ENCODE peak calls at places on chromosomes 4 and X, in five cellular contexts. One of them, this sample, is unnamed.

GRCh38 chrX:150514462-150514861 is 54.0 kb upstream of the MTM1 start:
- DNase-seq in ovary: no peak
- DNase-seq in gastrocnemius medialis: no peak
- DNase-seq in tibial nerve: no peak
- DNase-seq in upper lobe of right lung: no peak
- DNase-seq in this sample: no peak

GRCh38 chrX:145910017-145910416 is 92.4 kb downstream of the SLITRK2 start:
- DNase-seq in ovary: no peak
- DNase-seq in gastrocnemius medialis: no peak
- DNase-seq in tibial nerve: no peak
- DNase-seq in upper lobe of right lung: no peak
- DNase-seq in this sample: no peak

GRCh38 chr4:105145913-105146285 is 777 bp upstream of the TET2 start:
- DNase-seq in ovary: no peak
- DNase-seq in gastrocnemius medialis: no peak
- DNase-seq in tibial nerve: no peak
- DNase-seq in upper lobe of right lung: peak
- DNase-seq in this sample: peak

GRCh38 chr4:64068096-64068495 is 341.2 kb downstream of the TECRL start:
- DNase-seq in ovary: no peak
- DNase-seq in gastrocnemius medialis: no peak
- DNase-seq in tibial nerve: no peak
- DNase-seq in upper lobe of right lung: no peak
- DNase-seq in this sample: no peak

GRCh38 chr4:37601527-37601926 is 84.6 kb downstream of the RELL1 start:
- DNase-seq in ovary: no peak
- DNase-seq in gastrocnemius medialis: no peak
- DNase-seq in tibial nerve: no peak
- DNase-seq in upper lobe of right lung: no peak
- DNase-seq in this sample: no peak

GRCh38 chr4:3252831-3253641 is 4.1 kb downstream of the MSANTD1 start:
- DNase-seq in ovary: peak
- DNase-seq in gastrocnemius medialis: no peak
- DNase-seq in tibial nerve: no peak
- DNase-seq in upper lobe of right lung: peak
- DNase-seq in this sample: peak

GRCh38 chr4:65669008-65669971 is 999 bp downstream of the EPHA5 start:
- DNase-seq in ovary: peak
- DNase-seq in gastrocnemius medialis: no peak
- DNase-seq in tibial nerve: no peak
- DNase-seq in upper lobe of right lung: peak
- DNase-seq in this sample: no peak

GRCh38 chr4:1711906-1712215 is 258 bp downstream of the SLBP start:
- DNase-seq in ovary: no peak
- DNase-seq in gastrocnemius medialis: no peak
- DNase-seq in tibial nerve: no peak
- DNase-seq in upper lobe of right lung: no peak
- DNase-seq in this sample: no peak

GRCh38 chr4:147836807-147837206 is 104.9 kb downstream of the ARHGAP10 start:
- DNase-seq in ovary: no peak
- DNase-seq in gastrocnemius medialis: no peak
- DNase-seq in tibial nerve: no peak
- DNase-seq in upper lobe of right lung: no peak
- DNase-seq in this sample: no peak

GRCh38 chr4:24680746-24681145 is 96.4 kb upstream of the DHX15 start:
- DNase-seq in ovary: no peak
- DNase-seq in gastrocnemius medialis: no peak
- DNase-seq in tibial nerve: no peak
- DNase-seq in upper lobe of right lung: no peak
- DNase-seq in this sample: no peak

GRCh38 chrX:120604359-120604782 is 470 bp downstream of the MCTS1 start:
- DNase-seq in ovary: no peak
- DNase-seq in gastrocnemius medialis: peak
- DNase-seq in tibial nerve: no peak
- DNase-seq in upper lobe of right lung: no peak
- DNase-seq in this sample: no peak

GRCh38 chr4:78558421-78558820 is 6.9 kb downstream of the ANXA3 start:
- DNase-seq in ovary: no peak
- DNase-seq in gastrocnemius medialis: no peak
- DNase-seq in tibial nerve: no peak
- DNase-seq in upper lobe of right lung: no peak
- DNase-seq in this sample: no peak

GRCh38 chrX:133335027-133335426 is 80.3 kb downstream of the GPC4 start:
- DNase-seq in ovary: no peak
- DNase-seq in gastrocnemius medialis: no peak
- DNase-seq in tibial nerve: peak
- DNase-seq in upper lobe of right lung: no peak
- DNase-seq in this sample: no peak

GRCh38 chr4:88600129-88600849 is 8.0 kb downstream of the HERC3 start:
- DNase-seq in ovary: no peak
- DNase-seq in gastrocnemius medialis: no peak
- DNase-seq in tibial nerve: no peak
- DNase-seq in upper lobe of right lung: no peak
- DNase-seq in this sample: no peak

GRCh38 chr4:152063301-152064235 is 302.8 kb upstream of the GATB start:
- DNase-seq in ovary: no peak
- DNase-seq in gastrocnemius medialis: peak
- DNase-seq in tibial nerve: no peak
- DNase-seq in upper lobe of right lung: no peak
- DNase-seq in this sample: no peak

GRCh38 chrX:154750301-154751120 is at the start of gene GAB3:
- DNase-seq in ovary: no peak
- DNase-seq in gastrocnemius medialis: no peak
- DNase-seq in tibial nerve: no peak
- DNase-seq in upper lobe of right lung: peak
- DNase-seq in this sample: peak

GRCh38 chr4:149031399-149031798 is 589.2 kb upstream of the NR3C2 start:
- DNase-seq in ovary: no peak
- DNase-seq in gastrocnemius medialis: no peak
- DNase-seq in tibial nerve: no peak
- DNase-seq in upper lobe of right lung: no peak
- DNase-seq in this sample: no peak

GRCh38 chr4:140497776-140498636 is at the start of gene MGAT4D:
- DNase-seq in ovary: no peak
- DNase-seq in gastrocnemius medialis: no peak
- DNase-seq in tibial nerve: no peak
- DNase-seq in upper lobe of right lung: peak
- DNase-seq in this sample: no peak

GRCh38 chrX:118861338-118861737 is 37.7 kb downstream of the ZCCHC12 start:
- DNase-seq in ovary: no peak
- DNase-seq in gastrocnemius medialis: no peak
- DNase-seq in tibial nerve: no peak
- DNase-seq in upper lobe of right lung: no peak
- DNase-seq in this sample: no peak

GRCh38 chrX:10574663-10575062 is 45.7 kb downstream of the MID1 start:
- DNase-seq in ovary: no peak
- DNase-seq in gastrocnemius medialis: no peak
- DNase-seq in tibial nerve: no peak
- DNase-seq in upper lobe of right lung: no peak
- DNase-seq in this sample: no peak

GRCh38 chr4:101355767-101356702 is 8.7 kb upstream of the PPP3CA start:
- DNase-seq in ovary: no peak
- DNase-seq in gastrocnemius medialis: no peak
- DNase-seq in tibial nerve: no peak
- DNase-seq in upper lobe of right lung: no peak
- DNase-seq in this sample: no peak

GRCh38 chrX:24668111-24668510 is 21.0 kb upstream of the PCYT1B start:
- DNase-seq in ovary: no peak
- DNase-seq in gastrocnemius medialis: no peak
- DNase-seq in tibial nerve: no peak
- DNase-seq in upper lobe of right lung: no peak
- DNase-seq in this sample: no peak

GRCh38 chr4:24686866-24687672 is 102.7 kb upstream of the DHX15 start:
- DNase-seq in ovary: no peak
- DNase-seq in gastrocnemius medialis: no peak
- DNase-seq in tibial nerve: peak
- DNase-seq in upper lobe of right lung: peak
- DNase-seq in this sample: peak

GRCh38 chrX:41481264-41482109 is 34.3 kb downstream of the NYX start:
- DNase-seq in ovary: no peak
- DNase-seq in gastrocnemius medialis: peak
- DNase-seq in tibial nerve: no peak
- DNase-seq in upper lobe of right lung: no peak
- DNase-seq in this sample: no peak

GRCh38 chr4:144557404-144557803 is 88.6 kb upstream of the HHIP start:
- DNase-seq in ovary: no peak
- DNase-seq in gastrocnemius medialis: no peak
- DNase-seq in tibial nerve: no peak
- DNase-seq in upper lobe of right lung: no peak
- DNase-seq in this sample: no peak

GRCh38 chr4:48331577-48332340 is 9.6 kb upstream of the SLAIN2 start:
- DNase-seq in ovary: no peak
- DNase-seq in gastrocnemius medialis: peak
- DNase-seq in tibial nerve: no peak
- DNase-seq in upper lobe of right lung: no peak
- DNase-seq in this sample: no peak

GRCh38 chr4:10006236-10006603 is 15.1 kb downstream of the SLC2A9 start:
- DNase-seq in ovary: no peak
- DNase-seq in gastrocnemius medialis: peak
- DNase-seq in tibial nerve: peak
- DNase-seq in upper lobe of right lung: no peak
- DNase-seq in this sample: no peak

GRCh38 chr4:109160494-109160893 is 142.0 kb downstream of the COL25A1 start:
- DNase-seq in ovary: no peak
- DNase-seq in gastrocnemius medialis: no peak
- DNase-seq in tibial nerve: no peak
- DNase-seq in upper lobe of right lung: no peak
- DNase-seq in this sample: no peak

GRCh38 chr4:183591301-183591700 is 67.7 kb downstream of the RWDD4 start:
- DNase-seq in ovary: no peak
- DNase-seq in gastrocnemius medialis: no peak
- DNase-seq in tibial nerve: no peak
- DNase-seq in upper lobe of right lung: no peak
- DNase-seq in this sample: no peak

GRCh38 chrX:49999048-49999447 is 76.7 kb downstream of the CLCN5 start:
- DNase-seq in ovary: no peak
- DNase-seq in gastrocnemius medialis: no peak
- DNase-seq in tibial nerve: no peak
- DNase-seq in upper lobe of right lung: no peak
- DNase-seq in this sample: no peak

DNA sequence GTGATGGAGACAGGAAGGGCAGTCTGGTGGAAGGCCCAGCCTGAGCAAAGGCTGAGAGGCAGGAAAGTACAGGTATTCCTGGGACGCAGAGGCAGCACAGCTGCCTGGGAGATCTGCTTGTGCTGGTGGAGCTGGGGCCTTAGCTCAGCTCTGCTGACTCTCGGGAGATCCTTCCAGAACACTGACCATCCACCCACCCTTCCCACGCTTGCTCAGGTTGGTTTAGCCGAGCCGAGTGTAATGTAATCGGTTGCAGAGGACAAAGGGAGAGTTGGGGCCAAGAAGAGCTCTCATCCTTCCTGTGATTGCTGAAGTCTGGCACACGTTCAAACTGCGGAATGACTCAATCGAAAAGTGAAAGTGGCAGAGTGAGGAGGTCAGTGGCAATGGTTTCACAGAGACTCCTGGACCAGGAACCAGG is 43.1 kb upstream of the GPR78 start:
- DNase-seq in ovary: peak
- DNase-seq in gastrocnemius medialis: peak
- DNase-seq in tibial nerve: peak
- DNase-seq in upper lobe of right lung: no peak
- DNase-seq in this sample: no peak
- H3K4me3 ChIP-seq in ovary: no peak
- H3K4me3 ChIP-seq in gastrocnemius medialis: no peak
- H3K4me3 ChIP-seq in tibial nerve: no peak
- H3K4me3 ChIP-seq in upper lobe of right lung: no peak
- H3K4me3 ChIP-seq in this sample: no peak

DNA sequence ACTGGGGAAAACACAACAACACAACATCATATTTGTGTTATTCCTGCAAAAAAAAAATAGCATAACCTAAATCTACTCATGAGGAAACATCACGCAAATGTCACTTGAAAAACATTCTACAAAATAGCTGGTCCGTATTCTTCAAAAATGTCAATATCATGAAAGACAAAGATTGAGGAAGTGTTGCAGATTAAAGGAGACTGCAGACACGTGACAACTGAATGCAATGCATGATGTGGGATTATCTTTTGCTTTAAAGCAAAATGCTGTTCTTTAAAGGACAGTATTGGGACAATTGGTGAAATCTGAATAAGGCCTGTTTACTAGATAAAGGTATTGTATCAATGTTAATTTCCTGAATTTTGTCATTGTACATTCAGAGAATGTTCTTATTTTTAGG is 157.7 kb downstream of the SMIM20 start:
- DNase-seq in ovary: no peak
- DNase-seq in gastrocnemius medialis: no peak
- DNase-seq in tibial nerve: no peak
- DNase-seq in upper lobe of right lung: no peak
- DNase-seq in this sample: no peak
- TF ChIP-seq CTCF in ovary: no peak
- TF ChIP-seq CTCF in gastrocnemius medialis: no peak
- TF ChIP-seq CTCF in tibial nerve: no peak
- TF ChIP-seq CTCF in upper lobe of right lung: no peak
- TF ChIP-seq CTCF in this sample: no peak

GRCh38 chr4:150176559-150176958 is 98.3 kb downstream of the DCLK2 start:
- DNase-seq in ovary: no peak
- DNase-seq in gastrocnemius medialis: no peak
- DNase-seq in tibial nerve: no peak
- DNase-seq in upper lobe of right lung: no peak
- DNase-seq in this sample: peak

GRCh38 chr4:150178161-150178560 is 99.9 kb downstream of the DCLK2 start:
- DNase-seq in ovary: no peak
- DNase-seq in gastrocnemius medialis: no peak
- DNase-seq in tibial nerve: no peak
- DNase-seq in upper lobe of right lung: no peak
- DNase-seq in this sample: no peak

GRCh38 chr4:150173420-150173819 is 95.2 kb downstream of the DCLK2 start:
- DNase-seq in ovary: no peak
- DNase-seq in gastrocnemius medialis: no peak
- DNase-seq in tibial nerve: no peak
- DNase-seq in upper lobe of right lung: no peak
- DNase-seq in this sample: no peak

DNA sequence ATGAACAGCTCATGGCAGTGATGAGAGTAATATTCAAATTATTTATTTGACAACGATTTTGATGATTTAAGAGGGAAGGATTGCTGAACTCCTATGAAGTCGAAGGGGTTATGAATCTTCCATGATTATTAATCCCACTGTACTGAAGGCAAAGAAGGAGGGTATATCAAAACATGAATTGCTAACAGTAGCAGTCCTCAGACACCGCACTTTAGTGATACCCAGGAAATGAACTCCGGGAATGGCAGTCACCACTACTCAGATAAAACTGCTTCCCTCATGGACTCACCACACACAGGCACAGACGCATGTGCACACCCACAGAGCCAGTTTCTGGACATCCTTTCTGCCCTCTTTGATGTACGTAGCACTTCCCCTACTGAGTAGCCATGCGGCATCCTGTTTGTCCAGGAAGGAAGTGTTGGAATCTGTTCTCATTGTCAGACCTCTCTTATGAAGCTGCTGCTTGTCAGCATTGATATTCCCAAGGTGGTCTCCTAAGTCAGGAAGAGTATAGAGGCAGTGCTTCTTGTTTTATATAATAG is 95.7 kb downstream of the DCLK2 start:
- DNase-seq in ovary: no peak
- DNase-seq in gastrocnemius medialis: no peak
- DNase-seq in tibial nerve: no peak
- DNase-seq in upper lobe of right lung: no peak
- DNase-seq in this sample: no peak
- H3K27ac ChIP-seq in ovary: no peak
- H3K27ac ChIP-seq in gastrocnemius medialis: peak
- H3K27ac ChIP-seq in tibial nerve: no peak
- H3K27ac ChIP-seq in upper lobe of right lung: peak
- H3K27ac ChIP-seq in this sample: peak

GRCh38 chrX:9467751-9468150 is 2.9 kb downstream of the TBL1X start:
- DNase-seq in ovary: no peak
- DNase-seq in gastrocnemius medialis: no peak
- DNase-seq in tibial nerve: no peak
- DNase-seq in upper lobe of right lung: no peak
- DNase-seq in this sample: no peak
- H3K4me3 ChIP-seq in ovary: peak
- H3K4me3 ChIP-seq in gastrocnemius medialis: no peak
- H3K4me3 ChIP-seq in tibial nerve: no peak
- H3K4me3 ChIP-seq in upper lobe of right lung: no peak
- H3K4me3 ChIP-seq in this sample: no peak

This sample was measured in left ventricle myocardium inferior.